ENCODE peak calls at places on chromosomes 7 and 10, in six cellular contexts. E is transverse colon, S is SK-N-SH, F is stomach, X is sigmoid colon, A is GM12878. B is an unnamed sample.

GRCh38 chr7:149723795-149724495 is 49.4 kb downstream of the ZNF467 start:
- DNase-seq in A (no peak), S (no peak), E (no peak), X (peak; percentile 34), F (no peak), B (peak; percentile 64)

GRCh38 chr7:44240983-44241510 is 40.3 kb downstream of the YKT6 start:
- DNase-seq in A (peak; percentile 27), F (peak; percentile 75), E (peak; percentile 74), S (peak; percentile 96), X (peak; percentile 82), B (no peak)

GRCh38 chr7:154693646-154694045 is 309.3 kb downstream of the PAXIP1 start:
- DNase-seq in A (no peak), X (no peak), S (no peak), E (no peak), F (no peak), B (no peak)

GRCh38 chr10:97163141-97163540 is 22.6 kb downstream of the SLIT1 start:
- DNase-seq in F (no peak), A (no peak), X (no peak), E (no peak), S (no peak), B (no peak)

GRCh38 chr7:11127988-11128387 is 154.3 kb downstream of the PHF14 start:
- DNase-seq in E (no peak), X (no peak), A (no peak), S (no peak), F (no peak), B (no peak)

GRCh38 chr10:14588084-14588937 is 186.4 kb downstream of the FAM107B start:
- DNase-seq in A (no peak), E (no peak), F (no peak), X (no peak), S (no peak), B (no peak)

GRCh38 chr7:131765575-131765974 is 209.1 kb upstream of the PODXL start:
- DNase-seq in X (no peak), S (no peak), F (no peak), E (no peak), A (no peak), B (no peak)

GRCh38 chr7:138919912-138920311 is 61.3 kb downstream of the KIAA1549 start:
- DNase-seq in F (no peak), E (no peak), S (no peak), A (no peak), X (no peak), B (no peak)

DNA sequence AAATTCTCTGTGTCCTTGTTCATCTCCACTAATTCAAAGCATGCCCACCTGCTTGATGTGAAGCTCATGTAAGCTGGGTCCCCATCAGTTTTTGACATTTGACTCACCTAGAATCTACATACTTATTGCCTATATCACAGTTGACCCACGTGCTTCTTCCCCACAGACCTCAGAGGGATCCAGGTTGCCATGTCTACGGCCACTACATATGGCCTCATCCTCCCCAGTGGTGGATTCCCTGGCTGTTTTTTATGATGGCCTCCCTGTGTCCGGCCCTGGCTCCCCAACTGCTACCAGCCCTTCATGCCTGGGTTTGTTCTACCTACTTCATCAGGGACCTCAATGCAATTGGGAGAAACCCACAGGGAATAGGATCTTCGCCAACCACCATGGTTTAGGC is 187.4 kb upstream of the GDF10 start:
- DNase-seq in A (no peak), X (no peak), E (no peak), S (no peak), F (no peak), B (no peak)
- TF ChIP-seq POLR2AphosphoS5 in A (no peak), X (no peak), E (no peak), S (no peak), F (no peak), B (no peak)

GRCh38 chr10:68988530-68989316 is at the start of gene KIFBP:
- DNase-seq in S (peak; percentile 92), F (peak; percentile 93), E (peak; percentile 94), X (peak; percentile 97), A (peak; percentile 89), B (peak; percentile 96)
- TF ChIP-seq EP300 in S (no peak), F (no peak), E (no peak), X (no peak), A (no peak), B (no peak)

DNA sequence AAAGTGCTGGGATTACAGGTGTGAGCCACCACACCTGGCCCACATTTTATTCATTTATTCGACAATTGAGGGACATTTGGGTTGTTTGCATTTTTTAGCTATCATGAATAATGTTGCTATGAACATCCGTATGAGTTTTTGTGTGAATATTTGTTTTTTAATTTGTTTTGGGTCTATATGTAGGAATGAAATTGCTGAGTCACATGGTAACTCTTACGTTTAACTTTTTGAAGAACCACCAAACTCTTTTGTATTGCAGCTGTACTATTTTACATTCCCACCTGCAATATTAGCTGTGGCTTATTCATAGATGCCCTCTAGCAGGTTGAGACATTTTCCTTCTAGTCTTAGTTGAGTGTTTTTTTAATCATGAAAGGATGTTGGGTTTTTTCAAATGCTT is 14.4 kb downstream of the PLAC9 start:
- DNase-seq in X (peak; percentile 17), E (no peak), S (no peak), A (no peak), F (no peak), B (no peak)
- TF ChIP-seq POLR2AphosphoS5 in X (no peak), E (no peak), S (no peak), A (no peak), F (no peak), B (no peak)

GRCh38 chr10:125845617-125846016 is 22.3 kb downstream of the BCCIP start:
- DNase-seq in F (no peak), A (no peak), S (no peak), E (no peak), X (no peak), B (no peak)
- TF ChIP-seq EP300 in F (no peak), A (no peak), S (no peak), E (no peak), X (no peak), B (no peak)

B was measured in suprapubic skin.